ENCODE peak calls at places on chromosomes 7 and 10, in six cellular contexts. P is IMR-90, Y is H9, H is neuronal stem cell, C is H1, D is trophoblast cell. K is an unnamed sample. For H3K27me3, the result is how much of the 10 kb centered on the place peaks cover.

GRCh38 chr7:19919156-19920085 is 146.0 kb upstream of the TMEM196 start:
- DNase-seq in H (no peak), Y (no peak), D (no peak), P (no peak), C (no peak), K (no peak)

GRCh38 chr10:88293651-88294230 is 289.4 kb downstream of the RNLS start:
- DNase-seq in Y (no peak), H (no peak), D (no peak), P (no peak), C (no peak), K (no peak)

GRCh38 chr7:94190599-94191061 is 186.5 kb upstream of the BET1 start:
- DNase-seq in C (no peak), H (no peak), P (peak), Y (no peak), D (no peak), K (peak)

GRCh38 chr10:124063736-124064135 is 29.7 kb downstream of the CHST15 start:
- DNase-seq in P (peak), D (no peak), C (no peak), H (no peak), Y (no peak), K (peak)

GRCh38 chr7:155483868-155484325 is 26.0 kb downstream of the EN2 start:
- DNase-seq in H (no peak), Y (no peak), P (no peak), D (no peak), C (no peak), K (no peak)

GRCh38 chr7:1708640-1709249 is 38.7 kb downstream of the ELFN1 start:
- DNase-seq in C (no peak), D (no peak), P (no peak), Y (peak), H (no peak), K (no peak)

GRCh38 chr10:32095116-32095733 is 39.0 kb upstream of the KIF5B start:
- DNase-seq in P (no peak), Y (no peak), C (no peak), H (no peak), D (no peak), K (no peak)

GRCh38 chr7:129968592-129969383 is 16.0 kb upstream of the UBE2H start:
- DNase-seq in C (no peak), P (no peak), D (no peak), Y (no peak), H (no peak), K (no peak)

GRCh38 chr10:16381083-16381482 is 55.7 kb upstream of the PTER start:
- DNase-seq in C (no peak), P (no peak), H (no peak), D (peak), Y (no peak), K (no peak)

GRCh38 chr10:125982256-125982948 is 86.0 kb downstream of the FANK1 start:
- DNase-seq in C (peak), H (peak), P (peak), D (peak), Y (peak), K (peak)

GRCh38 chr7:129089521-129090212 is 34.8 kb upstream of the TNPO3 start:
- DNase-seq in C (no peak), Y (no peak), P (no peak), D (no peak), H (no peak), K (peak)

GRCh38 chr10:92886334-92886961 is 38.1 kb downstream of the EXOC6 start:
- DNase-seq in H (no peak), P (peak), D (peak), C (no peak), Y (no peak), K (no peak)

GRCh38 chr7:137875746-137876145 is 29.0 kb upstream of the DGKI start:
- DNase-seq in P (no peak), C (no peak), D (no peak), H (no peak), Y (no peak), K (no peak)

GRCh38 chr7:139669106-139670061 is 108.4 kb downstream of the HIPK2 start:
- DNase-seq in Y (no peak), P (no peak), C (no peak), D (no peak), H (no peak), K (peak)

GRCh38 chr7:68321076-68321639 is 1277.1 kb upstream of the AUTS2 start:
- DNase-seq in P (no peak), C (no peak), Y (no peak), D (no peak), H (no peak), K (no peak)

GRCh38 chr10:116671274-116671926 is 50.6 kb downstream of the PNLIPRP2 start:
- DNase-seq in D (peak), Y (no peak), H (no peak), P (peak), C (no peak), K (no peak)

GRCh38 chr7:94414481-94414880 is 19.8 kb downstream of the COL1A2 start:
- DNase-seq in H (no peak), P (peak), Y (no peak), C (no peak), D (no peak), K (no peak)

GRCh38 chr7:156640949-156641485 is 443 bp downstream of the RNF32 start:
- DNase-seq in P (peak), Y (no peak), C (no peak), D (peak), H (no peak), K (no peak)

GRCh38 chr7:46414946-46415345 is 493.9 kb upstream of the IGFBP3 start:
- DNase-seq in C (no peak), H (no peak), P (no peak), Y (no peak), D (no peak), K (no peak)

GRCh38 chr7:82423446-82423845 is 20.1 kb downstream of the CACNA2D1 start:
- DNase-seq in D (no peak), H (no peak), C (no peak), Y (no peak), P (no peak), K (no peak)

GRCh38 chr10:91743460-91743859 is 54.8 kb upstream of the TNKS2 start:
- DNase-seq in Y (no peak), D (no peak), P (no peak), H (no peak), C (no peak), K (no peak)

GRCh38 chr10:113541554-113541902 is 11.3 kb upstream of the HABP2 start:
- DNase-seq in Y (no peak), P (no peak), H (no peak), C (no peak), D (no peak), K (no peak)

GRCh38 chr10:100730739-100731602 is 14.4 kb upstream of the PAX2 start:
- DNase-seq in P (peak), C (no peak), Y (no peak), H (no peak), D (peak), K (peak)

GRCh38 chr7:131581241-131582157 is 25.1 kb upstream of the PODXL start:
- DNase-seq in H (no peak), C (no peak), Y (peak), P (no peak), D (no peak), K (no peak)

GRCh38 chr10:97515260-97515978 is 16.7 kb downstream of the UBTD1 start:
- DNase-seq in C (no peak), P (no peak), D (no peak), H (no peak), Y (no peak), K (no peak)

GRCh38 chr7:594920-595620 is 75.4 kb upstream of the PDGFA start:
- DNase-seq in P (no peak), H (no peak), C (no peak), D (no peak), Y (no peak), K (no peak)
- H4K91ac ChIP-seq in P (no peak), H (no peak), C (no peak), D (no peak), Y (no peak), K (no peak)

GRCh38 chr10:45672201-45673073 is at the start of gene ZFAND4:
- DNase-seq in C (peak), Y (peak), D (peak), P (peak), H (peak), K (peak)
- H2BK5ac ChIP-seq in C (peak), Y (no peak), D (peak), P (peak), H (no peak), K (peak)

GRCh38 chr10:1255166-1255565 is 199.0 kb downstream of the WDR37 start:
- DNase-seq in C (no peak), H (no peak), D (no peak), P (no peak), Y (no peak), K (no peak)

GRCh38 chr10:1255600-1255999 is 199.4 kb downstream of the WDR37 start:
- DNase-seq in H (no peak), C (no peak), Y (no peak), D (no peak), P (no peak), K (no peak)

GRCh38 chr10:1251769-1252168 is 195.6 kb downstream of the WDR37 start:
- DNase-seq in C (no peak), Y (no peak), P (no peak), H (no peak), D (no peak), K (no peak)

GRCh38 chr10:1256139-1256720 is 200.0 kb downstream of the WDR37 start:
- DNase-seq in H (no peak), D (no peak), C (no peak), P (no peak), Y (peak), K (no peak)

DNA sequence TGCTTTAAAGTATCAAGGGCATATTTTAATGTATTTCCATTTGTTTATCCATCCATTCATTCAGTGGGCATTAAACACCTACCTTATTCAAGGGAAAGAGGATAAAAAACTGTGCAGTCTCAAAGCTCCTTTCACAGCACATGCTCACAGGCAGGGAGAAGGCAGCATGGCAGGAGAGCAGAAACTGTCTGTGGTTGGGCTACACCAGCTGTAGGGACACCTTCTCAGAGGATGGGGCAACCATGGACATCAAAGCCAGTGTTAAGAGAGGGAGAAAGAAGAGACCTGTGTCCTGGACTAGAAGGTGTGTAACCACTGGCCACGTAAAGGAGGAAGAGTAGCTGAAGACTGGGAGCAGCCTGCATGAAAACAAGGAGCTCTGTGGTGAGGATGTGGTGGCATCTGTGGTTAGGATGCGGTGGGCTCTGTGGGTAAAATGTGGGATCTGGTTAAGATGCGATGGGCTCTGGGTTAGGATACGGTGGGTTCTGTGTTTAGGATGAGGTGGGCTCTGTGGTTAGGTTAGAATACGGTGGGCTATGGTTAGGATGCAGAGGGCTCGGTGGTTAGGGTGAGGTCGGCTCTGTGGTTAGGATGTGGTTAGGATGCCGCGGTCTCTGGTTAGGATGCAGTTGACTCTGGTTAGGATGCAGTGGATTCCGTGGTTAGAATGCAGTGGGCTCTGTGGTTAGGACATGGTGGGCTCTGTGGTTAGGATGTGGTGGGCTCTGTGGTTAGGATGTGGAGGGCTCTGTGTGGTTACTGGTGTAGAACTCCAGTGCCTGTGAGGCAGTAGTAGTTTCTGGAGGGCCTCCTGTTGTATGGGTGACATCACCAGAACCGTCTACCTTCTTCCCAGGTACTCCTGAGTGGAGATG is 197.5 kb downstream of the WDR37 start:
- DNase-seq in D (no peak), P (no peak), H (no peak), Y (no peak), C (no peak), K (no peak)
- H3K27me3 ChIP-seq in D (under half), P (under half), H (under half), Y (under half), C (under half), K (under half)

GRCh38 chr7:7048213-7048612 is 134.1 kb upstream of the C1GALT1 start:
- DNase-seq in D (no peak), P (no peak), C (no peak), H (no peak), Y (no peak), K (no peak)
- H4K91ac ChIP-seq in D (no peak), P (no peak), C (no peak), H (no peak), Y (no peak), K (no peak)

GRCh38 chr10:99598781-99599481 is 21.3 kb downstream of the SLC25A28 start:
- DNase-seq in H (no peak), Y (no peak), D (no peak), C (no peak), P (no peak), K (no peak)

GRCh38 chr10:99595236-99595635 is 25.0 kb downstream of the SLC25A28 start:
- DNase-seq in D (no peak), H (no peak), Y (no peak), C (no peak), P (no peak), K (no peak)

GRCh38 chr10:99598011-99598410 is 22.2 kb downstream of the SLC25A28 start:
- DNase-seq in Y (no peak), P (no peak), D (peak), H (no peak), C (no peak), K (no peak)

GRCh38 chr10:99593312-99593711 is 26.9 kb downstream of the SLC25A28 start:
- DNase-seq in C (no peak), H (no peak), P (no peak), Y (no peak), D (no peak), K (no peak)

GRCh38 chr10:99595770-99596465 is 24.3 kb downstream of the SLC25A28 start:
- DNase-seq in Y (peak), H (peak), C (peak), D (peak), P (no peak), K (peak)
- H2BK5ac ChIP-seq in Y (no peak), H (no peak), C (no peak), D (no peak), P (no peak), K (no peak)

GRCh38 chr7:26653430-26653911 is 210.9 kb downstream of the SKAP2 start:
- DNase-seq in H (no peak), Y (no peak), P (no peak), D (no peak), C (no peak), K (no peak)

GRCh38 chr7:26653966-26654365 is 210.4 kb downstream of the SKAP2 start:
- DNase-seq in Y (no peak), P (no peak), D (no peak), C (no peak), H (no peak), K (no peak)

GRCh38 chr7:26657139-26657753 is 207.1 kb downstream of the SKAP2 start:
- DNase-seq in P (no peak), D (no peak), Y (no peak), C (no peak), H (no peak), K (no peak)

GRCh38 chr7:26656735-26657134 is 207.7 kb downstream of the SKAP2 start:
- DNase-seq in C (no peak), D (no peak), P (no peak), Y (no peak), H (no peak), K (no peak)

DNA sequence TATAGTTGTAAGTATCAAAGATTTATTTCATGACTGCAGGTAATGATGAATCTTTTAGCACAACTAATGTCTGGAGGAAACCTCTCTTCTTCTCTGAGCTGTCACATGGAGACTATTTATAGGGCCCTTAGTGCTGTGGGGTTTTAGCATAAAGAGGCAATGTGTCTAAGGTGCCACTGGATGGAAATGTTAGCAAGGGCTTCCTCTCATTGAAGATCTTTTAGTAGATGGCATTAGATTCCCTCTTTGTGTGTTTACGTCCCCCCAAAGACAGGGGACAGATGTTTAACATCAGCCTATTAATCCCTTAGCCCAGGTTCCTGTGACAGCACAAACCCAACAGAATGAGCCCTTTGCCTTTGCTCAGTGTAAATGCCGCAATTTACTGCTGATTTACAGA is 208.6 kb downstream of the SKAP2 start:
- DNase-seq in H (no peak), C (no peak), P (no peak), D (no peak), Y (no peak), K (no peak)
- H3K27me3 ChIP-seq in H (under half), C (under half), P (under half), D (under half), Y (under half), K (under half)

GRCh38 chr7:29287366-29287765 is 92.8 kb downstream of the CHN2 start:
- DNase-seq in D (no peak), P (peak), Y (no peak), H (no peak), C (no peak), K (peak)

GRCh38 chr7:29285451-29285807 is 90.9 kb downstream of the CHN2 start:
- DNase-seq in H (no peak), C (no peak), Y (no peak), D (peak), P (peak), K (peak)

GRCh38 chr7:29282819-29283414 is 88.3 kb downstream of the CHN2 start:
- DNase-seq in D (peak), C (no peak), P (no peak), H (no peak), Y (peak), K (no peak)

GRCh38 chr7:29285861-29286260 is 91.3 kb downstream of the CHN2 start:
- DNase-seq in C (no peak), D (no peak), Y (no peak), H (no peak), P (no peak), K (no peak)

DNA sequence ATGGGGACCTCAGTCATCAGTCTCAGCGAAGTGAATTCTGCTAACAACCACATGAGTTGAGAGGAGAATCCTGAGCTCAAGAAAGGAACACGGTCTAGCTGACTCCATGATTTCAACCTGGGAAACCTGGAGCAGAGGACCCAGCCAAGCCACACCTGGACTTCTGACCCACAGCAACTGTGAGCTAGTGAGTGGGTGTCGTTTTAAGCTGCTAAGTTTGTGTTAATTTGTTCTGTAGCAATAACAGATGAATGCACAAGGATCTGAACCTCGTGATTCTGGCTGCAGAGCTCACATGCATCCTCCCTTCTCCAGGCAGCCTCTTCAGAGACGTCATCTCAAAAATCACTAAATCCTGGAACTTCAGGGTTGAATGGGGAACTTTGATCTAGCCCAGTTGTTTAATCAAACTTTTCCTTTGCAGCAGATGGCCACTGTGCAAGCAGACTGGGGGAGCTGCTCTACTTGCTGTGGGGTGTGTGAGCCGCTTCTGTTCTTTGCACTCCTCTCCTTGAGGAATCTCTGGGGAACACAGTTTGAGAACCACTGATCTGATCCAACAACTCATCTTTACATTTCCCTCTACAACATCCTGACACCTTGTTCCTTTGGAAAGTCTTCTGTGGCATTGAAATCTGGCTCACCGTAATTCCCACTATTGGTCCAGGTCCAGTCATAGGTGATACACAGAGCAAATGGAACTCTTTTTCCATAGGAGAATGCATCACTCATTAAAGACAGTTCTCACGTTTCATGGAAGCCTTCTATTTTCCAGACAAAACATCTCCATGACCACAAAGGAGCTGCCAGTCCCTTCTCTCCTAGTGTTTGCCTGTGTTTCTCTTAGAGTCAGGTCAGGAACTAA is 90.2 kb downstream of the CHN2 start:
- DNase-seq in P (no peak), D (no peak), Y (no peak), C (no peak), H (no peak), K (no peak)
- H4K91ac ChIP-seq in P (no peak), D (no peak), Y (no peak), C (peak), H (no peak), K (no peak)

GRCh38 chr10:104336829-104337526 is 1.3 kb downstream of the ITPRIP start:
- DNase-seq in D (no peak), C (no peak), H (no peak), Y (no peak), P (peak), K (peak)
- H2BK5ac ChIP-seq in D (no peak), C (peak), H (no peak), Y (no peak), P (peak), K (no peak)

GRCh38 chr7:30729642-30730041 is 22.3 kb upstream of the INMT start:
- DNase-seq in H (no peak), Y (no peak), P (no peak), C (no peak), D (peak), K (no peak)

GRCh38 chr7:30731619-30732018 is 20.3 kb upstream of the INMT start:
- DNase-seq in Y (no peak), C (no peak), H (no peak), P (no peak), D (no peak), K (no peak)

GRCh38 chr7:30728591-30729100 is 23.3 kb upstream of the INMT start:
- DNase-seq in Y (no peak), C (no peak), P (no peak), H (no peak), D (no peak), K (no peak)

GRCh38 chr7:30730996-30731395 is 20.9 kb upstream of the INMT start:
- DNase-seq in D (no peak), P (no peak), C (no peak), Y (no peak), H (no peak), K (no peak)

GRCh38 chr7:30730097-30730496 is 21.8 kb upstream of the INMT start:
- DNase-seq in C (no peak), P (no peak), D (no peak), H (no peak), Y (no peak), K (no peak)
- H3K27me3 ChIP-seq in C (under half), P (half or more), D (under half), H (under half), Y (under half), K (half or more)

K was measured in mesenchymal stem cell.